ENCODE peak calls at places on chromosomes 4 and X, in five cellular contexts. R is NCI-H1092; X is activated CD8-positive, alpha-beta memory T cell treated with anti-CD3 and anti-CD28 coated beads for 48 hours; N is HL-60; E is GM20000. O is an unnamed sample.
A peak's percentile ranks its signal among the peaks of the same experiment; 100 is the strongest.

GRCh38 chr4:109629775-109630174 is 69.7 kb downstream of the MCUB start:
- DNase-seq in R (no peak), X (no peak), N (no peak), E (no peak), O (no peak)

GRCh38 chr4:74433541-74434172 is 11.3 kb upstream of the AREG start:
- DNase-seq in R (no peak), X (no peak), N (no peak), E (no peak), O (no peak)

GRCh38 chr4:76562161-76562560 is 127.1 kb downstream of the SHROOM3 start:
- DNase-seq in R (no peak), X (no peak), N (no peak), E (no peak), O (no peak)

GRCh38 chrX:119677654-119677981 is 15.3 kb downstream of the SEPTIN6 start:
- DNase-seq in R (no peak), X (no peak), N (no peak), E (no peak), O (no peak)

GRCh38 chrX:40947276-40947675 is 138.0 kb upstream of the USP9X start:
- DNase-seq in R (no peak), X (no peak), N (no peak), E (no peak), O (no peak)

GRCh38 chr4:100278567-100278966 is 88.3 kb upstream of the DDIT4L start:
- DNase-seq in R (no peak), X (no peak), N (no peak), E (no peak), O (no peak)

GRCh38 chrX:41688835-41689234 is at the start of gene GPR34:
- DNase-seq in R (no peak), X (no peak), N (no peak), E (no peak), O (no peak)

GRCh38 chr4:58766763-58767162 is 1656.6 kb upstream of the IGFBP7 start:
- DNase-seq in R (no peak), X (no peak), N (no peak), E (no peak), O (no peak)

GRCh38 chr4:42515156-42515884 is 118.0 kb downstream of the SHISA3 start:
- DNase-seq in R (no peak), X (no peak), N (no peak), E (peak; percentile 3), O (no peak)

GRCh38 chrX:100413231-100413630 is 3.2 kb upstream of the PCDH19 start:
- DNase-seq in R (peak; percentile 50), X (no peak), N (peak; percentile 4), E (peak; percentile 52), O (no peak)

GRCh38 chr4:1985287-1985686 is 23.5 kb downstream of the NELFA start:
- DNase-seq in R (no peak), X (no peak), N (no peak), E (no peak), O (no peak)

GRCh38 chrX:22124098-22124497 is 92.0 kb downstream of the PHEX start:
- DNase-seq in R (no peak), X (no peak), N (no peak), E (no peak), O (no peak)

GRCh38 chrX:15988661-15989603 is 134.3 kb upstream of the AP1S2 start:
- DNase-seq in R (no peak), X (no peak), N (no peak), E (peak; percentile 2), O (no peak)

GRCh38 chr4:180028682-180029081 is 2214.5 kb upstream of the TENM3 start:
- DNase-seq in R (no peak), X (no peak), N (no peak), E (no peak), O (no peak)

GRCh38 chr4:19155568-19155967 is 1096.1 kb upstream of the SLIT2 start:
- DNase-seq in R (no peak), X (no peak), N (no peak), E (no peak), O (no peak)

GRCh38 chrX:26789751-26790150 is 573.8 kb downstream of the MAGEB5 start:
- DNase-seq in R (no peak), X (no peak), N (no peak), E (no peak), O (no peak)

GRCh38 chr4:165204462-165204830 is 2.9 kb upstream of the KLHL2 start:
- DNase-seq in R (no peak), X (no peak), N (no peak), E (peak; percentile 27), O (no peak)

GRCh38 chr4:101835121-101835904 is 44.8 kb downstream of the BANK1 start:
- DNase-seq in R (peak; percentile 63), X (no peak), N (no peak), E (no peak), O (peak; percentile 65)

GRCh38 chrX:15911729-15912550 is 57.3 kb upstream of the AP1S2 start:
- DNase-seq in R (no peak), X (no peak), N (peak; percentile 94), E (peak; percentile 10), O (no peak)

GRCh38 chr4:52157641-52158316 is 106.7 kb downstream of the SPATA18 start:
- DNase-seq in R (no peak), X (no peak), N (no peak), E (no peak), O (no peak)

GRCh38 chrX:72050011-72050410 is 81.7 kb downstream of the RTL5 start:
- DNase-seq in R (no peak), X (no peak), N (no peak), E (no peak), O (no peak)

GRCh38 chrX:1430451-1430850 is 22.3 kb downstream of the ASMTL start:
- DNase-seq in R (no peak), X (no peak), N (no peak), E (no peak), O (no peak)

GRCh38 chr4:26326791-26327190 is 6.0 kb downstream of the RBPJ start:
- DNase-seq in R (no peak), X (no peak), N (no peak), E (no peak), O (no peak)

GRCh38 chrX:10325606-10326005 is 168.8 kb downstream of the CLCN4 start:
- DNase-seq in R (no peak), X (no peak), N (no peak), E (no peak), O (no peak)

GRCh38 chr4:137474711-137475301 is 57.5 kb downstream of the PCDH18 start:
- DNase-seq in R (peak; percentile 10), X (no peak), N (no peak), E (no peak), O (no peak)

GRCh38 chrX:39372126-39372525 is 570.9 kb downstream of the MID1IP1 start:
- DNase-seq in R (no peak), X (no peak), N (no peak), E (no peak), O (no peak)